ENCODE peak calls at places on chromosomes 2 and 18, in four cellular contexts. M is IMR-90, D is sigmoid colon, Q is A549. P is an unnamed sample.

GRCh38 chr2:220664272-220665107 is 907.6 kb downstream of the EPHA4 start:
- DNase-seq in D (no peak), Q (no peak), M (peak; percentile 66), P (no peak)

GRCh38 chr2:176582990-176583481 is 313.8 kb downstream of the MTX2 start:
- DNase-seq in M (peak; percentile 97), D (peak; percentile 67), Q (peak; percentile 87), P (peak; percentile 64)

GRCh38 chr2:84805250-84805917 is 75.5 kb downstream of the TRABD2A start:
- DNase-seq in Q (no peak), M (peak; percentile 44), D (no peak), P (no peak)

GRCh38 chr2:230909841-230910545 is 15.0 kb downstream of the GPR55 start:
- DNase-seq in Q (no peak), D (peak; percentile 45), M (no peak), P (peak; percentile 2)

GRCh38 chr2:40287815-40288214 is 164.1 kb downstream of the SLC8A1 start:
- DNase-seq in Q (no peak), M (no peak), D (no peak), P (no peak)

GRCh38 chr2:213275265-213275664 is 9.0 kb upstream of the SPAG16 start:
- DNase-seq in Q (no peak), D (no peak), M (no peak), P (no peak)

GRCh38 chr2:228720895-228721294 is 539.4 kb upstream of the SPHKAP start:
- DNase-seq in Q (no peak), M (no peak), D (no peak), P (no peak)

GRCh38 chr2:216827073-216827725 is 32.7 kb downstream of the TNP1 start:
- DNase-seq in M (peak; percentile 28), Q (no peak), D (peak; percentile 83), P (no peak)

GRCh38 chr18:24136967-24137373 is 1.9 kb upstream of the CABYR start:
- DNase-seq in D (no peak), Q (peak; percentile 39), M (peak; percentile 62), P (no peak)

GRCh38 chr2:226979004-226979403 is 143.2 kb downstream of the RHBDD1 start:
- DNase-seq in Q (peak; percentile 5), D (no peak), M (no peak), P (no peak)

GRCh38 chr2:172770887-172771286 is 35.2 kb downstream of the RAPGEF4 start:
- DNase-seq in M (no peak), D (no peak), Q (no peak), P (no peak)

GRCh38 chr18:79575891-79576685 is 103.5 kb upstream of the CTDP1 start:
- DNase-seq in M (peak; percentile 84), D (peak; percentile 74), Q (no peak), P (peak; percentile 62)

GRCh38 chr2:48249631-48250473 is 280.1 kb upstream of the STON1 start:
- DNase-seq in Q (no peak), M (peak; percentile 64), D (no peak), P (no peak)

GRCh38 chr2:171475979-171476378 is 42.0 kb downstream of the DCAF17 start:
- DNase-seq in M (no peak), Q (no peak), D (no peak), P (no peak)

GRCh38 chr2:224749136-224749535 is 33.0 kb upstream of the CCDC195 start:
- DNase-seq in M (no peak), D (no peak), Q (peak; percentile 13), P (no peak)

GRCh38 chr2:88187038-88187676 is 17.0 kb downstream of the THNSL2 start:
- DNase-seq in Q (peak; percentile 63), D (peak; percentile 81), M (peak; percentile 21), P (peak; percentile 35)

GRCh38 chr2:18518116-18519111 is 42.0 kb downstream of the RDH14 start:
- DNase-seq in M (peak; percentile 63), D (no peak), Q (no peak), P (no peak)

GRCh38 chr2:65025453-65026128 is 30.6 kb upstream of the CEP68 start:
- DNase-seq in Q (no peak), M (no peak), D (no peak), P (no peak)

GRCh38 chr18:55317832-55318231 is 270.2 kb downstream of the TCF4 start:
- DNase-seq in M (no peak), Q (no peak), D (no peak), P (no peak)

GRCh38 chr18:55320399-55321255 is 267.4 kb downstream of the TCF4 start:
- DNase-seq in Q (no peak), M (peak; percentile 48), D (no peak), P (no peak)

GRCh38 chr18:55319517-55319905 is 268.5 kb downstream of the TCF4 start:
- DNase-seq in M (peak; percentile 62), Q (no peak), D (no peak), P (no peak)

GRCh38 chr18:55317322-55317721 is 270.7 kb downstream of the TCF4 start:
- DNase-seq in D (no peak), M (no peak), Q (no peak), P (no peak)

GRCh38 chr18:55318864-55319516 is 269.0 kb downstream of the TCF4 start:
- DNase-seq in Q (no peak), M (peak; percentile 82), D (no peak), P (no peak)
- H3K4me1 ChIP-seq in Q (no peaks in the 10 kb centered on the region), M (peaks cover 3% of the 10 kb centered on the region), D (peaks cover 40% of the 10 kb centered on the region), P (no peaks in the 10 kb centered on the region)

GRCh38 chr2:222672068-222672401 is 577 bp downstream of the MOGAT1 start:
- DNase-seq in Q (no peak), D (no peak), M (no peak), P (no peak)

GRCh38 chr2:222670191-222671038 is 1.0 kb upstream of the MOGAT1 start:
- DNase-seq in D (no peak), M (no peak), Q (no peak), P (no peak)

GRCh38 chr2:222669353-222669752 is 2.1 kb upstream of the MOGAT1 start:
- DNase-seq in Q (no peak), M (no peak), D (no peak), P (no peak)

GRCh38 chr2:222673273-222673672 is 1.8 kb downstream of the MOGAT1 start:
- DNase-seq in D (no peak), M (no peak), Q (no peak), P (no peak)

GRCh38 chr2:222671259-222672067 is at the start of gene MOGAT1:
- DNase-seq in D (no peak), M (no peak), Q (no peak), P (no peak)
- TF ChIP-seq POLR2A in D (no peak), M (no peak), Q (no peak), P (peak; percentile 37)

DNA sequence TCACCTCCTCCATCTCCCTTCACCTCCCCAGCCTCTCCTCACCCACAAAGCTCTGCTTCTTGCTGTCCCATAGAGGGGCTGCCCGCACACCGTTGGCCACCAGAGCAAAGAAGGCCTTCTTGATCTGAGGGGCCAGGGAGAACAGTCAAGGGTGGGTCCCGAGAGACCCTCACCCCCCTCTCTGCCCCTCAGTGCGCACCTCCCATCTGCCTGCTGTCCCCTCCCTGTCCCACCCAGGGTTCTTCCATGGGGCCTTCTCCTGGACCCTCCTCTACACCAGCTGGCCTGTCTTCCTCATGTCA is 3.2 kb downstream of the PRKAG3 start:
- DNase-seq in Q (no peak), D (no peak), M (no peak), P (no peak)
- TF ChIP-seq CTCF in Q (no peak), D (no peak), M (no peak), P (no peak)

GRCh38 chr2:236550701-236551465 is 18.7 kb upstream of the ACKR3 start:
- DNase-seq in D (no peak), M (no peak), Q (no peak), P (no peak)
- H3K4me1 ChIP-seq in D (peaks cover 10% of the 10 kb centered on the region), M (no peaks in the 10 kb centered on the region), Q (no peaks in the 10 kb centered on the region), P (no peaks in the 10 kb centered on the region)

DNA sequence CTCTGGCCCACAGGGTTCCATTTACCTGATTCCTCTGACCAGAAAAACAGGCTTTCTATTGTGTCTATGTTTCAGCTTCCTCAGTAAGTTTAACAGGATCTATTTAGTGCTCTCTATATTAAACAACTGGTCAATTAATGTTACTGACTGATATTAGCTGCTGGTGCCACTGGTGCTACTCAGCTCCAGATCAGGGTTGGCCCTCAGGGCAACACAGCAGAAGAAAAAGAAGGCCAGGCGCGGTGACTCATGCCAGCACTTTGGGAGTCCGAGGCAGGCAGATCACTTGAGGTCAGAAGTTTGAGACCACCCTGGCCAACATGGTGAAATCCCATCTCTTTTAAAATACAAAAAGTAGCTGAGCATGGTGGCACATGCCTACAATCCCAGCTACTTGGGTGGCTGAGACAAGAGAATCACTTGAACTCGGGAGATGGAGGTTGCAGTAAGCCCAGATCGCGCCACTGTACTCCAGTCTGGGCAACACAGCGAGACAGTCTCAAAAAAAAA is 56.3 kb upstream of the CHAC2 start:
- DNase-seq in D (no peak), Q (no peak), M (no peak), P (no peak)
- TF ChIP-seq POLR2A in D (no peak), Q (no peak), M (no peak), P (no peak)

DNA sequence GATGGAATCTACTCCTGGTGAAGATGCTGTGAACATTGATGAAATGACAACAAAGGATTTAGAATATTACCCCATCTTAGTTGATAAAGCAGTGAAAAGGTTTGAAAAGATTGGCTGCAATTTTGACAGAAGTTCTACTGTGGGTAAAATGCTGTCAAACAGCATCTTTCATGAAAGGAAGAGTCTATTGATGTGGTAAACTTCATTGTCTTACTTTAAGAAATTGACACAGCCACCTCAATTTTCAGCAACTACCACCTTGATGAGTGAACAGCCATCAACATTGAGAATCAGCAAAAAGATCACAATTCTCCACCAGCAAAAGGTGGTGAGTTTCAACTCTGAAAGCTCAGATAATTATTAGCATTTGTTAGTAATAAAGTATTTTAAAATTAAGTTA is 310.3 kb upstream of the RBMS1 start:
- DNase-seq in D (no peak), Q (no peak), M (no peak), P (no peak)
- TF ChIP-seq CTCF in D (no peak), Q (no peak), M (no peak), P (no peak)

GRCh38 chr2:197307933-197308521 is 2.6 kb downstream of the ANKRD44 start:
- DNase-seq in Q (no peak), M (no peak), D (no peak), P (no peak)
- H3K4me1 ChIP-seq in Q (peaks cover 18% of the 10 kb centered on the region), M (peaks cover 8% of the 10 kb centered on the region), D (peaks cover 43% of the 10 kb centered on the region), P (no peaks in the 10 kb centered on the region)